ENCODE peak calls at places on chromosomes 11 and 22, in four cellular contexts. One of them, this sample, is unnamed.

GRCh38 chr11:125192717-125193116 is 28.2 kb downstream of the PKNOX2 start:
- DNase-seq in heart right ventricle: no peak
- DNase-seq in GM23248: no peak
- DNase-seq in breast epithelium: no peak
- DNase-seq in this sample: no peak

GRCh38 chr22:29629382-29630179 is 26.1 kb downstream of the NF2 start:
- DNase-seq in heart right ventricle: no peak
- DNase-seq in GM23248: no peak
- DNase-seq in breast epithelium: no peak
- DNase-seq in this sample: no peak

GRCh38 chr11:73310076-73310475 is 2.0 kb downstream of the ARHGEF17 start:
- DNase-seq in heart right ventricle: no peak
- DNase-seq in GM23248: no peak
- DNase-seq in breast epithelium: peak
- DNase-seq in this sample: no peak

GRCh38 chr11:46446343-46446751 is 54.8 kb upstream of the CHRM4 start:
- DNase-seq in heart right ventricle: no peak
- DNase-seq in GM23248: peak
- DNase-seq in breast epithelium: no peak
- DNase-seq in this sample: peak

GRCh38 chr22:39219071-39220050 is 25.4 kb downstream of the PDGFB start:
- DNase-seq in heart right ventricle: no peak
- DNase-seq in GM23248: no peak
- DNase-seq in breast epithelium: no peak
- DNase-seq in this sample: no peak

GRCh38 chr11:12416552-12416951 is 39.2 kb downstream of the PARVA start:
- DNase-seq in heart right ventricle: no peak
- DNase-seq in GM23248: no peak
- DNase-seq in breast epithelium: no peak
- DNase-seq in this sample: no peak

GRCh38 chr11:1946812-1947480 is at the start of gene MRPL23:
- DNase-seq in heart right ventricle: no peak
- DNase-seq in GM23248: no peak
- DNase-seq in breast epithelium: no peak
- DNase-seq in this sample: no peak

GRCh38 chr11:121555172-121555571 is 102.4 kb upstream of the SORL1-AS1 start:
- DNase-seq in heart right ventricle: no peak
- DNase-seq in GM23248: no peak
- DNase-seq in breast epithelium: no peak
- DNase-seq in this sample: no peak

GRCh38 chr11:57514538-57515331 is 767 bp downstream of the SLC43A1 start:
- DNase-seq in heart right ventricle: peak
- DNase-seq in GM23248: peak
- DNase-seq in breast epithelium: no peak
- DNase-seq in this sample: peak

GRCh38 chr11:304915-305833 is 2.4 kb upstream of the IFITM2 start:
- DNase-seq in heart right ventricle: peak
- DNase-seq in GM23248: peak
- DNase-seq in breast epithelium: peak
- DNase-seq in this sample: peak

GRCh38 chr11:79481795-79482194 is 41.0 kb upstream of the TENM4 start:
- DNase-seq in heart right ventricle: no peak
- DNase-seq in GM23248: no peak
- DNase-seq in breast epithelium: no peak
- DNase-seq in this sample: no peak

GRCh38 chr22:29306175-29306829 is at the start of gene GAS2L1:
- DNase-seq in heart right ventricle: peak
- DNase-seq in GM23248: peak
- DNase-seq in breast epithelium: peak
- DNase-seq in this sample: peak

GRCh38 chr22:25827415-25827814 is 85.4 kb downstream of the MYO18B start:
- DNase-seq in heart right ventricle: no peak
- DNase-seq in GM23248: no peak
- DNase-seq in breast epithelium: no peak
- DNase-seq in this sample: no peak

GRCh38 chr11:76237914-76238313 is 31.6 kb upstream of the WNT11 start:
- DNase-seq in heart right ventricle: no peak
- DNase-seq in GM23248: peak
- DNase-seq in breast epithelium: no peak
- DNase-seq in this sample: peak

GRCh38 chr22:46054878-46055158 is 77.9 kb upstream of the WNT7B start:
- DNase-seq in heart right ventricle: no peak
- DNase-seq in GM23248: no peak
- DNase-seq in breast epithelium: no peak
- DNase-seq in this sample: no peak

GRCh38 chr11:74925281-74925680 is 23.6 kb downstream of the XRRA1 start:
- DNase-seq in heart right ventricle: no peak
- DNase-seq in GM23248: peak
- DNase-seq in breast epithelium: no peak
- DNase-seq in this sample: peak

GRCh38 chr11:9179141-9179540 is 86.0 kb downstream of the DENND5A start:
- DNase-seq in heart right ventricle: no peak
- DNase-seq in GM23248: no peak
- DNase-seq in breast epithelium: no peak
- DNase-seq in this sample: no peak

GRCh38 chr11:74838188-74838587 is 89.5 kb downstream of the RNF169 start:
- DNase-seq in heart right ventricle: no peak
- DNase-seq in GM23248: no peak
- DNase-seq in breast epithelium: no peak
- DNase-seq in this sample: no peak

GRCh38 chr11:72423840-72424239 is 10.5 kb downstream of the CLPB start:
- DNase-seq in heart right ventricle: no peak
- DNase-seq in GM23248: no peak
- DNase-seq in breast epithelium: no peak
- DNase-seq in this sample: no peak

GRCh38 chr11:12284321-12285050 is 92.9 kb upstream of the PARVA start:
- DNase-seq in heart right ventricle: no peak
- DNase-seq in GM23248: peak
- DNase-seq in breast epithelium: no peak
- DNase-seq in this sample: peak

GRCh38 chr11:74010306-74010981 is 1.6 kb upstream of the UCP3 start:
- DNase-seq in heart right ventricle: no peak
- DNase-seq in GM23248: no peak
- DNase-seq in breast epithelium: no peak
- DNase-seq in this sample: no peak

GRCh38 chr11:1359556-1359955 is 30.2 kb upstream of the BRSK2 start:
- DNase-seq in heart right ventricle: no peak
- DNase-seq in GM23248: no peak
- DNase-seq in breast epithelium: no peak
- DNase-seq in this sample: no peak

GRCh38 chr11:114257621-114258558 is 38.3 kb upstream of the NNMT start:
- DNase-seq in heart right ventricle: peak
- DNase-seq in GM23248: peak
- DNase-seq in breast epithelium: peak
- DNase-seq in this sample: peak

GRCh38 chr11:116371146-116371545 is 401.6 kb downstream of the BUD13 start:
- DNase-seq in heart right ventricle: no peak
- DNase-seq in GM23248: no peak
- DNase-seq in breast epithelium: no peak
- DNase-seq in this sample: no peak

GRCh38 chr11:118961591-118961990 is 5.5 kb downstream of the UPK2 start:
- DNase-seq in heart right ventricle: no peak
- DNase-seq in GM23248: no peak
- DNase-seq in breast epithelium: no peak
- DNase-seq in this sample: no peak

GRCh38 chr11:5476184-5476819 is 12.2 kb upstream of the OR52D1 start:
- DNase-seq in heart right ventricle: peak
- DNase-seq in GM23248: peak
- DNase-seq in breast epithelium: no peak
- DNase-seq in this sample: peak

GRCh38 chr11:77110836-77111235 is 8.2 kb downstream of the OMP start:
- DNase-seq in heart right ventricle: no peak
- DNase-seq in GM23248: no peak
- DNase-seq in breast epithelium: no peak
- DNase-seq in this sample: no peak

GRCh38 chr11:4626207-4627105 is 10.8 kb upstream of the OR51D1 start:
- DNase-seq in heart right ventricle: peak
- DNase-seq in GM23248: peak
- DNase-seq in breast epithelium: no peak
- DNase-seq in this sample: peak

DNA sequence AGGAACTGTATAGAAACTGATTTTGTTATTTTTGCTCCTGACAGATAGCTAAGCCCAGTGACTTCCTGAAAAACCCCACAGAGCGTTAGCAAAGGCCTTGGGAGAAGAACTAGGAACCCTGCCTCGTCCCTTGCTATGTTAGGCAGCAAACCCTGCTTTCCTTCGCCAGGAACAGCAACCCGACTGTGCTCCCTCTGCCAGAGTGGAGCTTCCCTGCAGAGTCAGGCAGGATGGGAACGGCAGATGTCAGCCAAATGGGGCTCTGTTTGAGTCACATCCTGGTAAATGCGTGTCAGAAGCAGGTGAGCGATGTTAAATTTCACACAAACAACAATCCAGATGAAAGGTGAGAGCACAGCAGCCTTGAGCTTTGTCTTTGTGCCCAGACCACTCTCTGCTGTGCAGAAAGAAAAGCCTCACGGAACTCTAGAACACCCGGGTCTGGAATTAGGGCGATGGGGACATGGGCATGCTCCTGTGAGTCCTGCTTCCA is 186.6 kb downstream of the ADAMTS15 start:
- DNase-seq in heart right ventricle: no peak
- DNase-seq in GM23248: peak
- DNase-seq in breast epithelium: peak
- DNase-seq in this sample: peak
- H3K4me3 ChIP-seq in heart right ventricle: no peak
- H3K4me3 ChIP-seq in GM23248: no peak
- H3K4me3 ChIP-seq in breast epithelium: no peak
- H3K4me3 ChIP-seq in this sample: no peak

DNA sequence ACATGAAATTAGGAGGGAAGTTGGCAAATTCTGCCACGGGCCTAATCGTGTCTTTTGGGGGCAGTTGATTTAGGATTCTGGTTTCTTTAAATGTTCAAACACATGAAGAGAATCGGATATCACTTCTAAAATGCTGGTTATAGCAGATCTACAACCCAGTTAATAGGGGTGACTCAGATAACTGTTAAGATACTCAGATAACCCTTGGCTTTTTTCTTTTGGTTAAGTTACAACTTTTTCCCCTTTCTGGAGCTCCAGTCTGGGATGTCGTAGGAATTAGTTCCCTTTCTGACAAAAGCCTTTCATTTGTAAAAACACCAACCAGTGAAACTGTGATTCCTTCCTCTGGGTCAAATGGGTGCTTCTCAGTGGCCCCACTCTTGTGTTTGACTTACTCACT is 976 bp downstream of the DEPDC7 start:
- DNase-seq in heart right ventricle: no peak
- DNase-seq in GM23248: peak
- DNase-seq in breast epithelium: no peak
- DNase-seq in this sample: no peak
- H3K4me3 ChIP-seq in heart right ventricle: peak
- H3K4me3 ChIP-seq in GM23248: peak
- H3K4me3 ChIP-seq in breast epithelium: peak
- H3K4me3 ChIP-seq in this sample: peak

GRCh38 chr11:111623527-111624030 is 21.3 kb downstream of the SIK2 start:
- DNase-seq in heart right ventricle: no peak
- DNase-seq in GM23248: no peak
- DNase-seq in breast epithelium: no peak
- DNase-seq in this sample: no peak
- H3K4me3 ChIP-seq in heart right ventricle: no peak
- H3K4me3 ChIP-seq in GM23248: no peak
- H3K4me3 ChIP-seq in breast epithelium: no peak
- H3K4me3 ChIP-seq in this sample: no peak

GRCh38 chr22:44668886-44669724 is 32.9 kb upstream of the PRR5 start:
- DNase-seq in heart right ventricle: no peak
- DNase-seq in GM23248: peak
- DNase-seq in breast epithelium: no peak
- DNase-seq in this sample: peak
- H3K4me3 ChIP-seq in heart right ventricle: peak
- H3K4me3 ChIP-seq in GM23248: peak
- H3K4me3 ChIP-seq in breast epithelium: peak
- H3K4me3 ChIP-seq in this sample: peak

DNA sequence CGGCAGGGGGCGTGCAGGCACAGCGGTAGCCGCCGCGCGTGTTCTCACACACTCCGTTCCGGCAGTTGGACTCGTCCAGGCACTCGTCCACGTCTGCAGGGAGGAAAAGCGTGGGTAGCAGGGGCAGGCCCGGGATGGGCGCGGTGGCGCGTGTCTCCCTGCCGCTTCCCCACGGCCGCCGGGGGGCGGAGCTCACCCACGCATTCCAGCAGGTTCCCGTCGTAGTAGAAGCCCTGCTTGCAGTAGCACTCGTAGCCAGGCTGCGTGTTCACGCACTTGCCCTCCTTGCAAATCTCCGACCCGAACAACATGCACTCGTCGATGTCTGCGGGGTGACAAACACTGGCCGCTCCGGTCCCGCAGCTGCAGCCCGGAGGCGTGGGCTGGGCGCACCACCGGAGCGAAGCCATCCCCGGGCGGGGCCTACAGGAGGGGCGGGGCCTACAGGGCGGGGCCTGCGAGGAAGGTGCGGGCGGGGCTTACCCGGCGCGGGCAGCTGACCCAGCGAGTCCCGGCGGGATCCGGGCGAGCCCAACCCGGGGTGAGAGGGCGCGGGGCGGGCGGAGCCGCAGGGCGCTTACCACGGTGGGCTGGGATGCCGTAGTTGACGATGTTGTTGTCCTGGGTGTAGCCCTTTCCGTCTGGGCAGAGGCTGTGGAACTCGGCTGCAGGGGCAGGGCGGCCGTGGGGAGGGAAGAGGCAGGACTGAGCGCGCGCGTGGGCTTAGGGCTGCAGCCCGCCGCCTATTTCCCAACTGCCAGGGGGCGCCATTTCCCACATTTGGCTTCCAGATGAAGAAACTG is 15.6 kb downstream of the SCYL1 start:
- DNase-seq in heart right ventricle: peak
- DNase-seq in GM23248: peak
- DNase-seq in breast epithelium: peak
- DNase-seq in this sample: peak
- H3K4me3 ChIP-seq in heart right ventricle: peak
- H3K4me3 ChIP-seq in GM23248: peak
- H3K4me3 ChIP-seq in breast epithelium: peak
- H3K4me3 ChIP-seq in this sample: peak

GRCh38 chr22:20431520-20432237 is 5.9 kb downstream of the SCARF2 start:
- DNase-seq in heart right ventricle: no peak
- DNase-seq in GM23248: no peak
- DNase-seq in breast epithelium: no peak
- DNase-seq in this sample: no peak

GRCh38 chr22:20429254-20430100 is 8.1 kb downstream of the SCARF2 start:
- DNase-seq in heart right ventricle: no peak
- DNase-seq in GM23248: no peak
- DNase-seq in breast epithelium: no peak
- DNase-seq in this sample: no peak

GRCh38 chr22:20430641-20431519 is 6.7 kb downstream of the SCARF2 start:
- DNase-seq in heart right ventricle: no peak
- DNase-seq in GM23248: peak
- DNase-seq in breast epithelium: no peak
- DNase-seq in this sample: no peak

GRCh38 chr22:20428496-20429253 is 8.9 kb downstream of the SCARF2 start:
- DNase-seq in heart right ventricle: no peak
- DNase-seq in GM23248: no peak
- DNase-seq in breast epithelium: no peak
- DNase-seq in this sample: no peak

GRCh38 chr22:20430101-20430640 is 7.5 kb downstream of the SCARF2 start:
- DNase-seq in heart right ventricle: no peak
- DNase-seq in GM23248: no peak
- DNase-seq in breast epithelium: no peak
- DNase-seq in this sample: no peak
- H3K4me3 ChIP-seq in heart right ventricle: no peak
- H3K4me3 ChIP-seq in GM23248: no peak
- H3K4me3 ChIP-seq in breast epithelium: peak
- H3K4me3 ChIP-seq in this sample: no peak

This sample was measured in adipocyte.